ENCODE peak calls at places on chromosomes 12 and 14, in five cellular contexts. T, U, L, I and P are unnamed samples.

GRCh38 chr14:58969951-58970751 is 218.3 kb upstream of the DAAM1 start:
- DNase-seq in T (no peak), U (no peak), L (peak; percentile 65), I (no peak), P (no peak)

GRCh38 chr12:113853491-113853890 is 112.6 kb downstream of the RBM19 start:
- DNase-seq in T (no peak), U (no peak), L (no peak), I (no peak), P (no peak)

GRCh38 chr14:98368214-98368613 is 903.8 kb downstream of the BCL11B start:
- DNase-seq in T (no peak), U (no peak), L (no peak), I (no peak), P (peak; percentile 82)

GRCh38 chr12:24596768-24597388 is 352.0 kb downstream of the BCAT1 start:
- DNase-seq in T (no peak), U (no peak), L (peak; percentile 73), I (peak; percentile 15), P (peak; percentile 58)

GRCh38 chr14:52267501-52268190 is at the start of gene PTGDR:
- DNase-seq in T (peak; percentile 43), U (no peak), L (peak; percentile 52), I (no peak), P (no peak)

GRCh38 chr14:72643317-72643801 is 250.5 kb downstream of the DPF3 start:
- DNase-seq in T (no peak), U (peak; percentile 98), L (peak; percentile 98), I (peak; percentile 67), P (peak; percentile 94)

GRCh38 chr12:13530966-13531365 is 334.4 kb downstream of the EMP1 start:
- DNase-seq in T (no peak), U (no peak), L (no peak), I (no peak), P (no peak)

GRCh38 chr14:89504602-89505320 is 87.7 kb upstream of the FOXN3 start:
- DNase-seq in T (no peak), U (peak; percentile 78), L (peak; percentile 67), I (no peak), P (no peak)

GRCh38 chr12:123258593-123258992 is 13.1 kb downstream of the CDK2AP1 start:
- DNase-seq in T (no peak), U (no peak), L (no peak), I (no peak), P (no peak)

GRCh38 chr14:104169005-104169764 is 30.8 kb downstream of the KIF26A start:
- DNase-seq in T (no peak), U (no peak), L (no peak), I (no peak), P (no peak)
- H3K4me3 ChIP-seq in T (no peak overlapping the region), U (no peak overlapping the region), L (no peak overlapping the region), I (no peak overlapping the region), P (no peak overlapping the region)

GRCh38 chr12:88633312-88633711 is 53.0 kb upstream of the KITLG start:
- DNase-seq in T (no peak), U (no peak), L (peak; percentile 39), I (no peak), P (no peak)
- TF ChIP-seq CTCF in T (no peak), U (no peak), L (peak; percentile 38), I (peak; percentile 38), P (no peak)

GRCh38 chr12:554001-554285 is 94.2 kb downstream of the B4GALNT3 start:
- DNase-seq in T (no peak), U (no peak), L (no peak), I (no peak), P (no peak)
- H3K4me3 ChIP-seq in T (no peak overlapping the region), U (no peak overlapping the region), L (no peak overlapping the region), I (no peak overlapping the region), P (no peak overlapping the region)

DNA sequence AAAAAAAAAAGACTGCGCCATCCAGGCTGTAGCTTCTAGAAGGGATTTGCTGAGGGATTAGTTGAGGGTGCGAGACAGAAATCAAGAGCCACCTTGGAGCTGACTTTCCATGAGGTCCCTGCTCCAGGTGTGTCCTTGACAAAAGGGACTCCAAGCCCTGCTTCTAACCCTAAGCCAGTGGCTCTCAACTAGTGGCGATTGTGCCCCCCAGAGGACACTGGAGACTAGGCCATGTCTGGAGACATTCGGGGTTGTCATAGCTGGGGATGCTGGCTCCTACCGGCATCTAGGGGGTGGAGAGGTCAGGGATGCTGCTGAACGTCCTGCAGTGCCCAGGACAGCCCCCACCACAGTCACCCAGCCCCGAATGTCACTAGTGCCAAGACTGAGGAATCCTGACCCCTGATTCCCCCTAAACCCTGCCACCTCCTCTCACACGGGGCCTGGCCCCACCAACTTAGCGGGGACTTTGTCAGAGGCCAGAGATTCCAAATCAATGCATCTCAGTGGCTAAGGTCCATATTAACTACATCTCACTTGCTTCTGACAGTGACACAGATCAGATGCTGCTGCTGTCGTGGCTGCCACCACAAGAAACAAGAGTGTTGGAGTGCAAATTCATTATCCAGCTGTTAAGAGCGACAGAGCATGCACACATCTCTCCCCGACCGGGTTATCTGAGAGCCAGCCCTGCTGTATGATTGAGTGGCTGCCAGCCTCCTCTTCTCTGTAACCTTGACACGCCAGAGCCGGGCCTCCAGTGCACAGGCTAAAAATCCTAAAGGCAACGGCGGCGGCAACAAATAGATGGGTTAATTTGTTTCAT is 40.4 kb downstream of the SPRING1 start:
- DNase-seq in T (no peak), U (no peak), L (peak; percentile 31), I (peak; percentile 81), P (no peak)
- TF ChIP-seq CTCF in T (no peak), U (peak; percentile 14), L (peak; percentile 26), I (peak; percentile 50), P (peak; percentile 9)

DNA sequence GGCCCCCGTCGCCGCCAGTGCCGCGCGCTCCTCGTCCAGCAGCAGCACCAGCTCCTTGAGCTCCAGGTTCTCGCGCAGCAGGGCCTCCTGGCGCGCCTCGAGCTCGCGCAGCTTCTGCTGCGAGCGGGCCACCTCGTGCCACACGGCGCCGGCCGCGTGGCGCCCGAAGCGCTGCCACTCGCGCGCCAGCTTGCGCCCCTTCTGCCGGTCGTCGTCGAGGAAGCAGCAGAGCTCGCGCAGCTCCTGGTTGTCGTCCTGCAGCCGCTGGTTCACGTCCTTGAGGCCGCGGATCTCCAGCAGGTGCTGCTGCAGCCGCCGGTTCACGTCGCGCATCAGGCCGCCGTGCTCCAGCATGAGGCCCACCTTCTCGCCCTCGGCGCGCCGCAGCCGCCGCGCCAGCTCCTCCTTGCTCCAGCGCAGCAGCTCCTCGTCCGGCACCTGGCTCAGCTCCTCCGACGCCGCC is 505 bp downstream of the CCDC85C start:
- DNase-seq in T (peak; percentile 48), U (no peak), L (peak; percentile 39), I (no peak), P (no peak)
- H3K4me3 ChIP-seq in T (peak overlapping the region; percentile 66), U (peak overlapping the region; percentile 42), L (peak overlapping the region; percentile 23), I (peak overlapping the region; percentile 81), P (peak overlapping the region; percentile 41)